ENCODE peak calls at places on chromosomes 16 and 17, in four cellular contexts. U, J, W and O are unnamed samples.

GRCh38 chr17:76734080-76734840 is 2.9 kb downstream of the SRSF2 start:
- DNase-seq in W (peak), J (peak), U (no peak), O (peak)

GRCh38 chr17:7445011-7445927 is at the start of gene CHRNB1:
- DNase-seq in W (peak), J (no peak), U (peak), O (no peak)

GRCh38 chr17:79836952-79837887 is 2.0 kb downstream of the CBX4 start:
- DNase-seq in J (peak), W (no peak), U (peak), O (peak)

GRCh38 chr16:24845726-24846547 is at the start of gene SLC5A11:
- DNase-seq in U (no peak), J (no peak), W (no peak), O (no peak)

GRCh38 chr17:76124582-76125390 is 16.3 kb downstream of the FOXJ1 start:
- DNase-seq in W (peak), U (no peak), J (peak), O (peak)

GRCh38 chr16:35908942-35909341 is 2449.5 kb downstream of the TP53TG3F start:
- DNase-seq in U (no peak), J (peak), W (no peak), O (peak)

GRCh38 chr16:13113786-13114185 is 212.4 kb downstream of the SHISA9 start:
- DNase-seq in U (no peak), J (no peak), W (no peak), O (no peak)

GRCh38 chr17:6608321-6608720 is 32.2 kb downstream of the KIAA0753 start:
- DNase-seq in J (no peak), W (peak), U (no peak), O (no peak)

GRCh38 chr17:72518810-72519597 is 398.2 kb downstream of the SOX9 start:
- DNase-seq in U (no peak), W (no peak), J (no peak), O (no peak)

GRCh38 chr16:11379420-11379819 is 34.2 kb downstream of the RMI2 start:
- DNase-seq in U (peak), W (peak), J (no peak), O (no peak)

GRCh38 chr17:80991645-80992076 is at the start of gene CHMP6:
- DNase-seq in U (peak), J (peak), W (peak), O (peak)

GRCh38 chr17:44610871-44611270 is 45.4 kb upstream of the MEIOC start:
- DNase-seq in W (peak), U (no peak), J (no peak), O (peak)

GRCh38 chr16:52283018-52283417 is 263.9 kb downstream of the TOX3 start:
- DNase-seq in W (no peak), J (no peak), U (no peak), O (no peak)

GRCh38 chr17:66507103-66507923 is 204.9 kb downstream of the PRKCA start:
- DNase-seq in W (peak), J (no peak), U (peak), O (no peak)

GRCh38 chr16:89786474-89787364 is 29.7 kb downstream of the FANCA start:
- DNase-seq in W (no peak), U (no peak), J (no peak), O (no peak)

GRCh38 chr16:9097266-9098219 is 6.1 kb downstream of the HAPSTR1 start:
- DNase-seq in W (no peak), U (no peak), J (no peak), O (no peak)

GRCh38 chr16:56137269-56137668 is 54.0 kb upstream of the GNAO1 start:
- DNase-seq in U (no peak), J (no peak), W (peak), O (no peak)

GRCh38 chr17:49580055-49580721 is 4.5 kb downstream of the NXPH3 start:
- DNase-seq in W (no peak), J (no peak), U (no peak), O (no peak)

GRCh38 chr17:69913241-69914015 is 161.6 kb upstream of the KCNJ16 start:
- DNase-seq in J (peak), U (no peak), W (no peak), O (no peak)

GRCh38 chr16:57061084-57061905 is 31.1 kb upstream of the CPNE2 start:
- DNase-seq in W (peak), J (no peak), U (peak), O (peak)

GRCh38 chr16:74626741-74627416 is 20.0 kb upstream of the GLG1 start:
- DNase-seq in U (no peak), W (no peak), J (no peak), O (no peak)

GRCh38 chr17:50531428-50532025 is 1.0 kb upstream of the EPN3 start:
- DNase-seq in W (no peak), J (no peak), U (no peak), O (no peak)

GRCh38 chr17:51703364-51704341 is 443.3 kb downstream of the UTP18 start:
- DNase-seq in J (no peak), U (peak), W (peak), O (no peak)

GRCh38 chr17:39080416-39081179 is 70.8 kb downstream of the PLXDC1 start:
- DNase-seq in J (no peak), W (peak), U (peak), O (no peak)

GRCh38 chr16:27254262-27254811 is 14.2 kb downstream of the NSMCE1 start:
- DNase-seq in W (no peak), U (no peak), J (no peak), O (no peak)

GRCh38 chr17:42194133-42194899 is at the start of gene GHDC:
- DNase-seq in J (peak), W (peak), U (peak), O (peak)

GRCh38 chr17:61314368-61315078 is 85.1 kb upstream of the TBX2 start:
- DNase-seq in U (peak), J (no peak), W (no peak), O (no peak)

GRCh38 chr17:41615454-41615853 is 2.9 kb upstream of the KRT16 start:
- DNase-seq in W (no peak), U (peak), J (no peak), O (no peak)

GRCh38 chr17:17836818-17837379 is at the start of gene SREBF1:
- DNase-seq in W (peak), J (peak), U (peak), O (no peak)

GRCh38 chr17:63843387-63844292 is 1.2 kb upstream of the SMARCD2 start:
- DNase-seq in U (peak), J (peak), W (peak), O (peak)

GRCh38 chr17:69907081-69907847 is 167.8 kb upstream of the KCNJ16 start:
- DNase-seq in J (peak), W (no peak), U (peak), O (no peak)

GRCh38 chr16:11629071-11630030 is 38.9 kb upstream of the SNN start:
- DNase-seq in W (no peak), J (no peak), U (no peak), O (peak)

GRCh38 chr16:51392651-51393187 is 241.6 kb upstream of the SALL1 start:
- DNase-seq in W (peak), U (peak), J (no peak), O (no peak)

GRCh38 chr16:49330562-49331201 is 42.9 kb upstream of the C16orf78 start:
- DNase-seq in W (no peak), U (no peak), J (no peak), O (no peak)

GRCh38 chr17:27551701-27552466 is 79.1 kb upstream of the LGALS9 start:
- DNase-seq in J (no peak), W (peak), U (no peak), O (no peak)

GRCh38 chr16:16124438-16124837 is 98.9 kb downstream of the ABCC6 start:
- DNase-seq in W (no peak), J (no peak), U (no peak), O (no peak)

GRCh38 chr17:69874220-69874670 is 200.8 kb upstream of the KCNJ16 start:
- DNase-seq in J (no peak), W (peak), U (no peak), O (no peak)

GRCh38 chr16:11613381-11614303 is 26.9 kb upstream of the LITAF start:
- DNase-seq in W (no peak), U (peak), J (no peak), O (peak)

GRCh38 chr17:78759969-78760352 is 22.1 kb downstream of the CYTH1 start:
- DNase-seq in U (no peak), W (no peak), J (no peak), O (no peak)